ENCODE peak calls at places on chromosomes 7 and 10, in ten cellular contexts. H, L, B, F, A, V, K, U, I and Z are unnamed samples. For H3K27me3, the result is how much of the 10 kb centered on the place peaks cover.

GRCh38 chr7:97381815-97382214 is 264.3 kb downstream of the SDHAF3 start:
- DNase-seq in V (no peak), B (no peak), K (no peak), L (no peak), F (no peak), I (no peak), A (no peak), U (no peak), H (no peak), Z (no peak)

GRCh38 chr10:5655003-5655600 is 11.3 kb downstream of the ASB13 start:
- DNase-seq in B (no peak), F (no peak), I (no peak), L (no peak), A (no peak), U (no peak), V (no peak), K (no peak), H (no peak), Z (no peak)

GRCh38 chr7:74029991-74030415 is 2.0 kb downstream of the ELN start:
- DNase-seq in U (peak), I (no peak), L (peak), V (peak), A (no peak), K (no peak), F (no peak), H (peak), B (no peak), Z (no peak)

GRCh38 chr10:127040756-127041155 is 135.5 kb downstream of the DOCK1 start:
- DNase-seq in H (no peak), L (no peak), F (no peak), U (no peak), I (no peak), B (no peak), V (no peak), K (no peak), A (no peak), Z (no peak)

GRCh38 chr10:70445718-70446485 is 4.4 kb upstream of the NODAL start:
- DNase-seq in U (no peak), L (no peak), V (no peak), F (no peak), B (no peak), I (no peak), A (no peak), H (peak), K (peak), Z (no peak)

GRCh38 chr10:61753453-61753852 is 90.7 kb downstream of the CABCOCO1 start:
- DNase-seq in U (no peak), A (no peak), V (no peak), H (no peak), L (no peak), K (no peak), I (no peak), F (no peak), B (no peak), Z (no peak)

GRCh38 chr7:97390052-97390451 is 272.6 kb downstream of the SDHAF3 start:
- DNase-seq in U (no peak), I (no peak), K (no peak), F (no peak), H (no peak), V (no peak), B (no peak), A (no peak), L (no peak), Z (no peak)

GRCh38 chr10:21895932-21896331 is 107.6 kb downstream of the DNAJC1 start:
- DNase-seq in B (no peak), A (no peak), K (no peak), I (no peak), L (no peak), U (no peak), H (no peak), F (no peak), V (no peak), Z (no peak)

GRCh38 chr7:106905734-106906133 is 40.7 kb downstream of the PIK3CG start:
- DNase-seq in A (no peak), H (no peak), F (no peak), V (no peak), K (no peak), L (no peak), U (no peak), I (no peak), B (no peak), Z (no peak)

GRCh38 chr10:13673165-13673564 is 86.4 kb downstream of the PRPF18 start:
- DNase-seq in A (no peak), U (no peak), K (no peak), B (no peak), V (no peak), I (no peak), H (peak), F (no peak), L (no peak), Z (no peak)

GRCh38 chr7:95684037-95684436 is 87.7 kb upstream of the PDK4 start:
- DNase-seq in H (peak), K (no peak), I (no peak), B (no peak), L (no peak), U (no peak), A (peak), F (no peak), V (no peak), Z (no peak)

GRCh38 chr10:68423522-68423921 is 16.4 kb upstream of the RUFY2 start:
- DNase-seq in B (no peak), H (no peak), V (no peak), U (no peak), A (no peak), L (no peak), K (no peak), I (no peak), F (peak), Z (no peak)

GRCh38 chr10:127234306-127234800 is 38.0 kb upstream of the INSYN2A start:
- DNase-seq in F (no peak), U (no peak), A (no peak), L (no peak), B (no peak), H (no peak), I (no peak), K (no peak), V (no peak), Z (no peak)

GRCh38 chr7:80284848-80285247 is 150.2 kb downstream of the GNAI1 start:
- DNase-seq in A (no peak), I (no peak), L (no peak), K (peak), U (no peak), B (no peak), V (no peak), H (no peak), F (no peak), Z (no peak)

GRCh38 chr10:119090968-119091367 is 10.4 kb upstream of the EIF3A start:
- DNase-seq in H (no peak), A (no peak), V (no peak), U (no peak), F (no peak), I (no peak), B (no peak), K (no peak), L (no peak), Z (no peak)

GRCh38 chr7:131931368-131931767 is 374.9 kb upstream of the PODXL start:
- DNase-seq in U (no peak), H (no peak), B (no peak), F (no peak), K (no peak), I (no peak), V (no peak), A (no peak), L (no peak), Z (no peak)

GRCh38 chr7:132943645-132944044 is 138.2 kb downstream of the CHCHD3 start:
- DNase-seq in B (no peak), F (no peak), H (no peak), A (no peak), U (no peak), V (no peak), L (no peak), I (no peak), K (no peak), Z (no peak)

GRCh38 chr7:127409629-127410028 is 17.1 kb upstream of the ZNF800 start:
- DNase-seq in A (no peak), H (peak), I (no peak), B (no peak), K (no peak), F (no peak), L (no peak), U (no peak), V (no peak), Z (no peak)

GRCh38 chr10:14302035-14302434 is 28.7 kb downstream of the FRMD4A start:
- DNase-seq in B (no peak), L (no peak), F (no peak), V (no peak), H (peak), K (peak), U (no peak), I (no peak), A (no peak), Z (no peak)

GRCh38 chr7:26153823-26154783 is 2.1 kb downstream of the NFE2L3 start:
- DNase-seq in V (no peak), K (no peak), A (no peak), L (no peak), F (no peak), B (peak), H (no peak), I (no peak), U (no peak), Z (no peak)
- H3K27me3 ChIP-seq in V (under half), K (under half), A (under half), L (under half), F (under half), B (under half), H (under half), I (half or more), U (under half), Z (under half)

DNA sequence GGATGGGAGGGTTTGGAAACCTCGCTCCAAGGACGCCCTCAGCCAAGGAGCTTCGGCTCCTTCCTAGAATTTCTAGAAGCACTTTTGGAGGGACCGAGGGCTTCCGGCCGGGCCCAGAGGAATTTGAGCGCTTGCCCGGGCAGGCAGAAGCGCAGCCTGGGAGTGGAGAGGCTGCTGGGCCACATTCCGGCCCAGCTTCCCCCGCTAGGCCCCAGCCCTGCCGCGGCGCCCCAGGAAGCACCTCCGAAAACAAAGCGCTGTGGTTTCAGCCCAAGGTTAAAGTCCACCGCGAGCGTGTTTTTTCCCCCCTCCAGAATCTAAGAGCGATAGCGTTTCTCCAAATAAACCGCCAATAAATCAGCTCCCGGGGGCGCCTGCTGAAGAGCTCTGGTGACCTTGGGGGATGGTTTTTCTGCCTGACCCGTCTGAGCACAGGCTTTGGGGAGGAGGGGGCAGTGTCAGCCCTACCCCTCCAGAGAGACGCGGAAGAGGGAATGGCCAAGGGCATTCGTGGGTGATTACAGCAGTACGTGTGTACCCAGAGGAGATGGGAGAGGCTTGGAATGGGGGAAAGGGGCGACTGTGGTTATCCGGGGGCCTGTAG is 5.7 kb upstream of the TNRC18 start:
- DNase-seq in U (peak), H (peak), F (no peak), K (no peak), I (peak), B (peak), L (peak), V (peak), A (peak), Z (peak)
- H3K4me3 ChIP-seq in U (peak), H (peak), F (no peak), K (peak), I (peak), B (peak), L (peak), V (peak), A (no peak), Z (peak)

GRCh38 chr7:6258440-6259182 is 13.8 kb downstream of the CYTH3 start:
- DNase-seq in B (no peak), U (no peak), K (no peak), A (no peak), V (no peak), H (no peak), L (no peak), F (no peak), I (no peak), Z (no peak)

GRCh38 chr7:6256709-6257535 is 15.5 kb downstream of the CYTH3 start:
- DNase-seq in H (no peak), L (no peak), K (no peak), I (peak), U (no peak), F (no peak), A (no peak), B (peak), V (no peak), Z (no peak)

GRCh38 chr7:6254891-6255290 is 17.5 kb downstream of the CYTH3 start:
- DNase-seq in L (no peak), V (no peak), A (no peak), F (no peak), K (no peak), H (no peak), U (no peak), B (no peak), I (no peak), Z (no peak)

GRCh38 chr7:6259257-6259656 is 13.2 kb downstream of the CYTH3 start:
- DNase-seq in F (no peak), V (no peak), B (no peak), L (no peak), H (no peak), I (no peak), K (no peak), A (no peak), U (no peak), Z (no peak)

DNA sequence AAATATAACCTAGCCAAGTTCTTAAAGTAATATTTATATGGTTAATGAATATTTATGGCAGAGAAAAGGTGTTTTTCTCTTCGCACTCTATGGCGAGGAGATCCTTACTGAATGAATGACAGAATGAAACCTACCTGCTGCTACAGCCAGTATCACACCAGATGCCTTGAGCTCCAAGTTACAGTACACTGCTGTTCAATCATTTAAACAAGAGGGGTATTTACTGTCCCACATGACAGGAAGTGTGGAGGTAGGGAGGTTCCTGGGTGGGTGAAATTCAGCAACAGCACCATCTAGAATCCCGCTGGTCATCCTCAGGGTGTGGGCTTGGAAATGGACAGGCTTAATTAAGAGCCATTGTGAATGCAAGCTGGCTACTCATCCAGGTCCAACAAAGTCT is 14.8 kb downstream of the CYTH3 start:
- DNase-seq in L (no peak), H (no peak), F (no peak), B (no peak), V (no peak), A (no peak), K (no peak), I (no peak), U (no peak), Z (no peak)
- H3K27ac ChIP-seq in L (no peak), H (no peak), F (no peak), B (peak), V (no peak), A (no peak), K (no peak), I (peak), U (no peak), Z (peak)

GRCh38 chr10:99528256-99528866 is 4.4 kb upstream of the NKX2-3 start:
- DNase-seq in I (no peak), L (no peak), B (no peak), V (no peak), F (no peak), K (no peak), H (no peak), U (no peak), A (no peak), Z (no peak)

GRCh38 chr10:99531026-99531695 is 1.6 kb upstream of the NKX2-3 start:
- DNase-seq in F (no peak), A (no peak), V (no peak), L (no peak), I (no peak), U (no peak), H (peak), K (no peak), B (no peak), Z (no peak)

GRCh38 chr10:99530108-99531025 is 2.4 kb upstream of the NKX2-3 start:
- DNase-seq in K (no peak), I (no peak), B (no peak), U (no peak), V (peak), H (no peak), F (no peak), L (no peak), A (no peak), Z (no peak)

GRCh38 chr10:99528867-99529285 is 3.9 kb upstream of the NKX2-3 start:
- DNase-seq in U (no peak), K (no peak), I (no peak), H (no peak), L (no peak), B (no peak), V (no peak), F (no peak), A (no peak), Z (no peak)

GRCh38 chr10:99529483-99530107 is 3.1 kb upstream of the NKX2-3 start:
- DNase-seq in V (no peak), A (no peak), L (no peak), K (no peak), I (no peak), H (no peak), B (no peak), U (no peak), F (no peak), Z (no peak)
- H3K27me3 ChIP-seq in V (half or more), A (half or more), L (under half), K (half or more), I (half or more), H (half or more), B (half or more), U (under half), F (under half), Z (half or more)

DNA sequence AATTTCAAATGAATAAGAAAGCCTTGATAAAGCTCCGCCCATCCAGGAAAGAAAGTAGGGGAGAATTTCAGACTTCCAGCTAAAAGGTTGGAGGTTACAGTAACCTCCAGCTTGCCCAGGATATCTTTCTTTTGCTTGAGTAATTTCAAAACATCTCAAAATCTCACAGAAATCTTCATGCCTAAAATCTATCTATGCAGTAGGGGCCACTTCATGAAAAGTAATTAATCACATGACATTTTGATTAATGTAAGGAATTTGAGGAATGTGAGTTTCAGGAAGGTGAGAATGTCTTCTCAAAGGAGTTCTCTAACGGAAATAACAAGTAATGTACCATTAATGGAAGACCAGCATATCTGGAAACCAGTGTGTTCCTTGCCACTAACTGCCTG is 24.3 kb downstream of the TRIL start:
- DNase-seq in B (no peak), V (no peak), H (no peak), I (no peak), U (no peak), A (no peak), L (no peak), F (no peak), K (no peak), Z (no peak)
- H3K4me3 ChIP-seq in B (no peak), V (no peak), H (no peak), I (peak), U (no peak), A (no peak), L (no peak), F (no peak), K (no peak), Z (no peak)

GRCh38 chr7:135427166-135427565 is 82.7 kb downstream of the CNOT4 start:
- DNase-seq in F (no peak), V (no peak), L (no peak), I (no peak), H (no peak), K (no peak), B (no peak), A (no peak), U (no peak), Z (no peak)

GRCh38 chr7:135428011-135428410 is 81.9 kb downstream of the CNOT4 start:
- DNase-seq in H (no peak), V (no peak), F (no peak), I (no peak), B (no peak), K (no peak), L (no peak), U (no peak), A (no peak), Z (no peak)

GRCh38 chr7:135434047-135434446 is 75.9 kb downstream of the CNOT4 start:
- DNase-seq in V (no peak), I (no peak), F (no peak), B (no peak), L (no peak), K (no peak), A (no peak), U (no peak), H (no peak), Z (no peak)

GRCh38 chr7:135430626-135431025 is 79.3 kb downstream of the CNOT4 start:
- DNase-seq in F (no peak), A (no peak), I (no peak), L (no peak), H (no peak), K (no peak), B (no peak), U (no peak), V (no peak), Z (no peak)
- H3K27ac ChIP-seq in F (no peak), A (no peak), I (no peak), L (no peak), H (no peak), K (no peak), B (no peak), U (no peak), V (no peak), Z (no peak)

DNA sequence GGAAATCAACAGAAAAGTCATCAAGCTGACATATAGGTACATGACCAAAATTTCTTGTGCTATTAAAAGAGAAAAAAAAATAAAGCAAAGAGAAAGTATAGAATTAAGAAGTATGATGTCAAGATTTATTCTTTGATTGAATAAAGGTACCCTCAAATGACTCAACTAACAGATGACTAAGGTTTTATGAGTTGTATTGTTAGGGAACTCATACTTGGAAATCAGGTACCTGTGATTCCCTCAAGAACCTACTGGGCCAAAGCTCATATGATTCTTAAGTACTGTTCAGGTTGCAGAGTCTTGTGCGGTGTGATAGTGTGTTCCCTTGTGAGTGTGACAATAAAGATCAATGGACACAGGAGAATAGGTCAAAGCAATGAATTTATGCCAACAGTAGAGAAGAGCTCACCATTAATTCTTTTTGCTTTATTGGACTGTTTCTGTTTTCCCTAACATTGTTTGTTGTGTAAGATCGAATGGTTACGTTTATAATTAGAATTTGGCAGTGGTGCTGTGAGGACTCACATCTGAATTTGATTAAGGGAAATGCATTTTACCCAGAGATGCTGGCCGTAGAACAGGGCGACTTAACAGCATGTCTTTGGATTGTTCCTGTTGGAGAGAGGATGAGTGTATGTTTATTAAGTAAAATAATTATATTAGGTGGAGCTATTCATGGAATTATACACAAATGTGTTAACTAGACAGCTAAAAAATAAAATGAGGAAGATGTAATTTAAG is 293.2 kb upstream of the SEMA3D start:
- DNase-seq in I (no peak), F (no peak), K (no peak), B (no peak), U (peak), H (no peak), V (no peak), L (no peak), A (no peak), Z (no peak)
- H3K27me3 ChIP-seq in I (under half), F (under half), K (under half), B (under half), U (under half), H (under half), V (under half), L (under half), A (under half), Z (under half)

DNA sequence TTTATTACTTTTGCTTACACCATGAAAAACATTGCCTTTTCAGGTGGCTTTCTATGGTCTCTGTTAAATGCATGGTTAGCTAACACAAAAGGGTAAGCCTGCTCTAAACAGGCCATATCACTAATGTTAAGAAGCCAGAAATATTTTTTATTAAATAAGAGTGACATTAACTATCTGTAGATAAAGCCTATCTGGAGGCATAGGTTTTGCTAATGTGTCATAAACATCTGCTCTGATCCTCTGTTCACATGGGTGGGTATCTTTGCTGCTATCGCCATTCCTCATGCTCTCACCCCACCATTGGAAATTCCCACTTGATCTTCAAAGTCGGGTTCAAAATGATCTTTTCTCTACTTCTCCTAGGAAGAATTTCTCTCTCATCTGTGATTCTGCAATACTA is 32.4 kb downstream of the EPC1 start:
- DNase-seq in U (no peak), V (no peak), B (no peak), I (no peak), K (no peak), L (no peak), F (no peak), A (no peak), H (no peak), Z (no peak)
- H3K4me3 ChIP-seq in U (no peak), V (no peak), B (no peak), I (no peak), K (no peak), L (no peak), F (no peak), A (no peak), H (no peak), Z (no peak)